ENCODE peak calls at places on chromosome 19, in four cellular contexts. K is spleen, O is fibroblast of pulmonary artery, S is progenitor cell of endocrine pancreas. Z is an unnamed sample.

GRCh38 chr19:1911995-1912394 is 6.8 kb downstream of the ADAT3 start:
- DNase-seq in S (no peak), O (no peak), K (no peak), Z (no peak)

GRCh38 chr19:34317311-34317927 is 47.6 kb upstream of the GPI start:
- DNase-seq in K (no peak), S (no peak), O (peak), Z (no peak)

GRCh38 chr19:7004313-7004931 is 16.8 kb downstream of the MBD3L2B start:
- DNase-seq in S (no peak), K (no peak), O (no peak), Z (no peak)

GRCh38 chr19:18044825-18045304 is 36.9 kb downstream of the ARRDC2 start:
- DNase-seq in S (peak), O (peak), K (peak), Z (peak)

GRCh38 chr19:2231621-2232221 is 4.4 kb downstream of the PLEKHJ1 start:
- DNase-seq in O (no peak), K (no peak), S (no peak), Z (no peak)

GRCh38 chr19:4172861-4173473 is 9.4 kb downstream of the SIRT6 start:
- DNase-seq in K (peak), O (peak), S (peak), Z (peak)

GRCh38 chr19:16285769-16286564 is 38.7 kb upstream of the KLF2 start:
- DNase-seq in K (no peak), S (no peak), O (no peak), Z (no peak)

GRCh38 chr19:18611327-18612050 is 1.2 kb upstream of the TMEM59L start:
- DNase-seq in O (no peak), K (no peak), S (no peak), Z (no peak)

GRCh38 chr19:5321851-5322681 is 18.5 kb downstream of the PTPRS start:
- DNase-seq in K (peak), S (no peak), O (no peak), Z (peak)

GRCh38 chr19:30362156-30362754 is 9.9 kb upstream of the ZNF536 start:
- DNase-seq in S (no peak), O (no peak), K (no peak), Z (no peak)

GRCh38 chr19:54190942-54191670 is at the start of gene TSEN34:
- DNase-seq in S (peak), O (peak), K (peak), Z (peak)

GRCh38 chr19:41696402-41697197 is 8.5 kb upstream of the CEACAM7 start:
- DNase-seq in K (peak), S (no peak), O (peak), Z (no peak)

GRCh38 chr19:41297628-41298326 is 12.2 kb upstream of the CCDC97 start:
- DNase-seq in O (no peak), S (no peak), K (peak), Z (peak)

GRCh38 chr19:1847684-1848398 is 442 bp downstream of the REXO1 start:
- DNase-seq in S (no peak), O (peak), K (peak), Z (no peak)

GRCh38 chr19:48874309-48875135 is 2.3 kb downstream of the PPP1R15A start:
- DNase-seq in S (no peak), O (peak), K (no peak), Z (no peak)

GRCh38 chr19:30253581-30253996 is 118.6 kb upstream of the ZNF536 start:
- DNase-seq in O (no peak), K (no peak), S (no peak), Z (no peak)

GRCh38 chr19:37770985-37771384 is 8.4 kb downstream of the ZNF573 start:
- DNase-seq in S (no peak), O (no peak), K (no peak), Z (no peak)

GRCh38 chr19:29759359-29759758 is 44.3 kb upstream of the C19orf12 start:
- DNase-seq in S (no peak), K (no peak), O (no peak), Z (no peak)

GRCh38 chr19:29318581-29318980 is 105.6 kb upstream of the UQCRFS1 start:
- DNase-seq in S (no peak), O (no peak), K (no peak), Z (no peak)

GRCh38 chr19:18156841-18157464 is 4.0 kb downstream of the PIK3R2 start:
- DNase-seq in K (peak), S (no peak), O (peak), Z (no peak)

GRCh38 chr19:36939153-36939552 is 23.0 kb downstream of the ZNF568 start:
- DNase-seq in O (no peak), S (no peak), K (no peak), Z (no peak)

GRCh38 chr19:57708641-57709354 is at the start of gene ZNF154:
- DNase-seq in S (peak), K (peak), O (peak), Z (peak)

GRCh38 chr19:11949201-11949600 is 15.6 kb upstream of the ZNF763 start:
- DNase-seq in O (no peak), K (no peak), S (no peak), Z (no peak)

GRCh38 chr19:3365447-3366103 is 808 bp upstream of the NFIC start:
- DNase-seq in O (peak), S (no peak), K (peak), Z (no peak)

GRCh38 chr19:14370169-14370998 is 10.9 kb upstream of the ADGRE5 start:
- DNase-seq in O (no peak), S (no peak), K (peak), Z (no peak)

GRCh38 chr19:6362024-6362344 is 653 bp downstream of the CLPP start:
- DNase-seq in K (no peak), O (no peak), S (no peak), Z (no peak)

GRCh38 chr19:38735257-38735686 is 9.0 kb downstream of the CAPN12 start:
- DNase-seq in O (no peak), K (peak), S (peak), Z (no peak)

GRCh38 chr19:21202865-21203494 is 61.1 kb downstream of the ZNF431 start:
- DNase-seq in S (no peak), K (no peak), O (peak), Z (no peak)

GRCh38 chr19:10962863-10963262 is 2.0 kb downstream of the SMARCA4 start:
- DNase-seq in O (no peak), K (no peak), S (no peak), Z (no peak)

Z was measured in GM12892.